ENCODE peak calls at places on chromosomes 16 and 17, in four cellular contexts. One of them, this sample, is unnamed.

GRCh38 chr16:27313422-27314160 is at the start of gene IL4R:
- DNase-seq in activated CD8-positive, alpha-beta memory T cell treated with anti-CD3 and anti-CD28 coated beads for 1 hour: no peak
- DNase-seq in HTR-8/SVneo: peak; percentile 37
- DNase-seq in anterior cingulate cortex: no peak
- DNase-seq in this sample: peak; percentile 83

GRCh38 chr17:49723423-49723822 is 15.7 kb upstream of the SLC35B1 start:
- DNase-seq in activated CD8-positive, alpha-beta memory T cell treated with anti-CD3 and anti-CD28 coated beads for 1 hour: no peak
- DNase-seq in HTR-8/SVneo: no peak
- DNase-seq in anterior cingulate cortex: no peak
- DNase-seq in this sample: peak; percentile 2

GRCh38 chr16:88983771-88984687 is 7.0 kb upstream of the CBFA2T3 start:
- DNase-seq in activated CD8-positive, alpha-beta memory T cell treated with anti-CD3 and anti-CD28 coated beads for 1 hour: no peak
- DNase-seq in HTR-8/SVneo: no peak
- DNase-seq in anterior cingulate cortex: no peak
- DNase-seq in this sample: no peak

GRCh38 chr17:29588561-29589411 is 662 bp downstream of the GIT1 start:
- DNase-seq in activated CD8-positive, alpha-beta memory T cell treated with anti-CD3 and anti-CD28 coated beads for 1 hour: no peak
- DNase-seq in HTR-8/SVneo: peak; percentile 34
- DNase-seq in anterior cingulate cortex: no peak
- DNase-seq in this sample: no peak

GRCh38 chr17:56679767-56680422 is 86.4 kb downstream of the NOG start:
- DNase-seq in activated CD8-positive, alpha-beta memory T cell treated with anti-CD3 and anti-CD28 coated beads for 1 hour: no peak
- DNase-seq in HTR-8/SVneo: no peak
- DNase-seq in anterior cingulate cortex: no peak
- DNase-seq in this sample: no peak

GRCh38 chr17:57395721-57396321 is 139.5 kb downstream of the MSI2 start:
- DNase-seq in activated CD8-positive, alpha-beta memory T cell treated with anti-CD3 and anti-CD28 coated beads for 1 hour: no peak
- DNase-seq in HTR-8/SVneo: no peak
- DNase-seq in anterior cingulate cortex: no peak
- DNase-seq in this sample: no peak

GRCh38 chr17:42783062-42783777 is 2.8 kb downstream of the WNK4 start:
- DNase-seq in activated CD8-positive, alpha-beta memory T cell treated with anti-CD3 and anti-CD28 coated beads for 1 hour: no peak
- DNase-seq in HTR-8/SVneo: peak; percentile 71
- DNase-seq in anterior cingulate cortex: no peak
- DNase-seq in this sample: peak; percentile 75

GRCh38 chr16:19860146-19861030 is 24.3 kb downstream of the GPRC5B start:
- DNase-seq in activated CD8-positive, alpha-beta memory T cell treated with anti-CD3 and anti-CD28 coated beads for 1 hour: no peak
- DNase-seq in HTR-8/SVneo: no peak
- DNase-seq in anterior cingulate cortex: no peak
- DNase-seq in this sample: no peak

GRCh38 chr16:82649766-82650165 is 23.0 kb downstream of the CDH13 start:
- DNase-seq in activated CD8-positive, alpha-beta memory T cell treated with anti-CD3 and anti-CD28 coated beads for 1 hour: no peak
- DNase-seq in HTR-8/SVneo: no peak
- DNase-seq in anterior cingulate cortex: no peak
- DNase-seq in this sample: no peak

GRCh38 chr17:64146418-64147109 is 16.6 kb upstream of the ERN1 start:
- DNase-seq in activated CD8-positive, alpha-beta memory T cell treated with anti-CD3 and anti-CD28 coated beads for 1 hour: no peak
- DNase-seq in HTR-8/SVneo: peak; percentile 61
- DNase-seq in anterior cingulate cortex: no peak
- DNase-seq in this sample: peak; percentile 76

GRCh38 chr16:56493815-56494214 is 26.0 kb downstream of the BBS2 start:
- DNase-seq in activated CD8-positive, alpha-beta memory T cell treated with anti-CD3 and anti-CD28 coated beads for 1 hour: no peak
- DNase-seq in HTR-8/SVneo: no peak
- DNase-seq in anterior cingulate cortex: no peak
- DNase-seq in this sample: no peak

GRCh38 chr16:47916266-47916665 is 239.5 kb downstream of the ABCC12 start:
- DNase-seq in activated CD8-positive, alpha-beta memory T cell treated with anti-CD3 and anti-CD28 coated beads for 1 hour: no peak
- DNase-seq in HTR-8/SVneo: no peak
- DNase-seq in anterior cingulate cortex: no peak
- DNase-seq in this sample: no peak

GRCh38 chr16:63080736-63081135 is 1044.5 kb upstream of the CDH8 start:
- DNase-seq in activated CD8-positive, alpha-beta memory T cell treated with anti-CD3 and anti-CD28 coated beads for 1 hour: no peak
- DNase-seq in HTR-8/SVneo: no peak
- DNase-seq in anterior cingulate cortex: no peak
- DNase-seq in this sample: no peak

GRCh38 chr16:17062676-17063075 is 408.1 kb downstream of the XYLT1 start:
- DNase-seq in activated CD8-positive, alpha-beta memory T cell treated with anti-CD3 and anti-CD28 coated beads for 1 hour: no peak
- DNase-seq in HTR-8/SVneo: no peak
- DNase-seq in anterior cingulate cortex: no peak
- DNase-seq in this sample: no peak

GRCh38 chr16:54345231-54345630 is 58.6 kb upstream of the IRX3 start:
- DNase-seq in activated CD8-positive, alpha-beta memory T cell treated with anti-CD3 and anti-CD28 coated beads for 1 hour: no peak
- DNase-seq in HTR-8/SVneo: no peak
- DNase-seq in anterior cingulate cortex: no peak
- DNase-seq in this sample: no peak

This sample was measured in fibroblast of mammary gland.